ENCODE peak calls at places on chromosomes 5 and 9, in eight cellular contexts. V is neural progenitor cell, Q is fibroblast of lung, J is hepatocyte, H is GM20000, O is AG04449, A is body of pancreas, E is MCF 10A. W is an unnamed sample.

GRCh38 chr9:69443178-69443577 is 118.2 kb downstream of the ENTREP1 start:
- DNase-seq in Q (no peak), A (no peak), H (no peak), J (no peak), V (no peak), E (no peak), O (no peak), W (no peak)

GRCh38 chr5:78647411-78647818 is 1.2 kb downstream of the LHFPL2 start:
- DNase-seq in O (no peak), Q (peak; percentile 53), J (peak; percentile 45), V (peak; percentile 49), H (peak; percentile 53), E (peak; percentile 41), A (peak; percentile 20), W (no peak)

GRCh38 chr9:89021154-89021803 is 30.0 kb downstream of the S1PR3 start:
- DNase-seq in A (peak; percentile 25), E (peak; percentile 90), H (no peak), Q (peak; percentile 88), J (peak; percentile 58), O (peak; percentile 41), V (no peak), W (no peak)

GRCh38 chr5:9712506-9713285 is 82.5 kb upstream of the TAS2R1 start:
- DNase-seq in H (no peak), A (no peak), V (no peak), E (peak; percentile 53), O (peak; percentile 77), J (peak; percentile 63), Q (peak; percentile 78), W (no peak)

GRCh38 chr5:123813937-123814624 is 302.1 kb downstream of the CSNK1G3 start:
- DNase-seq in H (peak; percentile 4), V (no peak), Q (peak; percentile 53), E (peak; percentile 13), A (no peak), J (peak; percentile 64), O (peak; percentile 65), W (no peak)

GRCh38 chr9:109448223-109448622 is 49.9 kb downstream of the PTPN3 start:
- DNase-seq in E (no peak), H (no peak), J (no peak), O (no peak), V (no peak), A (no peak), Q (peak; percentile 32), W (no peak)

GRCh38 chr5:55600086-55600485 is 65.3 kb upstream of the PLPP1 start:
- DNase-seq in V (no peak), Q (no peak), E (no peak), J (no peak), O (no peak), H (no peak), A (no peak), W (no peak)

GRCh38 chr9:112784020-112784788 is 33.6 kb downstream of the SNX30 start:
- DNase-seq in E (no peak), A (peak; percentile 18), V (peak; percentile 66), J (peak; percentile 28), H (no peak), O (no peak), Q (peak; percentile 40), W (peak; percentile 19)

GRCh38 chr9:69964446-69964845 is 79.2 kb upstream of the MAMDC2 start:
- DNase-seq in O (no peak), A (no peak), E (no peak), H (no peak), V (no peak), Q (no peak), J (no peak), W (no peak)

GRCh38 chr9:75551866-75552265 is 338.6 kb upstream of the PCSK5 start:
- DNase-seq in H (no peak), V (no peak), Q (no peak), J (no peak), E (no peak), A (no peak), O (no peak), W (no peak)

GRCh38 chr5:103218164-103218563 is 40.4 kb upstream of the MACIR start:
- DNase-seq in H (no peak), J (peak; percentile 64), A (no peak), V (no peak), Q (peak; percentile 70), O (peak; percentile 69), E (peak; percentile 45), W (no peak)

GRCh38 chr9:127903557-127904475 is 4.4 kb upstream of the ST6GALNAC6 start:
- DNase-seq in J (peak; percentile 48), V (no peak), A (peak; percentile 62), O (no peak), H (peak; percentile 71), Q (no peak), E (no peak), W (peak; percentile 73)

GRCh38 chr9:111980398-111980797 is 83.8 kb downstream of the UGCG start:
- DNase-seq in V (no peak), J (no peak), O (no peak), Q (no peak), A (no peak), E (no peak), H (no peak), W (no peak)

GRCh38 chr5:119271758-119272730 is 83.8 kb upstream of the TNFAIP8 start:
- DNase-seq in V (no peak), O (no peak), H (no peak), A (no peak), E (no peak), J (no peak), Q (no peak), W (no peak)

GRCh38 chr5:110288766-110289165 is 437.7 kb downstream of the TMEM232 start:
- DNase-seq in V (no peak), H (no peak), E (peak; percentile 81), Q (peak; percentile 3), O (peak; percentile 92), J (peak; percentile 36), A (no peak), W (no peak)

GRCh38 chr5:95554331-95554646 is 488 bp downstream of the SKIC3 start:
- DNase-seq in A (no peak), J (no peak), E (no peak), H (no peak), V (no peak), Q (no peak), O (no peak), W (no peak)

GRCh38 chr5:78601622-78602314 is 46.8 kb downstream of the LHFPL2 start:
- DNase-seq in H (no peak), O (no peak), E (no peak), V (no peak), J (no peak), Q (peak; percentile 60), A (no peak), W (peak; percentile 28)

GRCh38 chr5:76592692-76593091 is 30.5 kb downstream of the F2RL2 start:
- DNase-seq in H (no peak), Q (no peak), O (no peak), J (no peak), A (no peak), E (no peak), V (no peak), W (no peak)

GRCh38 chr9:23493219-23493618 is 332.8 kb downstream of the ELAVL2 start:
- DNase-seq in E (no peak), V (no peak), A (no peak), H (no peak), Q (no peak), J (no peak), O (no peak), W (no peak)

GRCh38 chr9:129838707-129839259 is 3.5 kb downstream of the USP20 start:
- DNase-seq in Q (peak; percentile 47), O (peak; percentile 73), J (no peak), V (no peak), H (no peak), A (no peak), E (peak; percentile 55), W (no peak)

GRCh38 chr5:164002653-164003052 is 497.2 kb downstream of the MAT2B start:
- DNase-seq in Q (peak; percentile 33), V (no peak), H (no peak), O (no peak), J (no peak), A (no peak), E (peak; percentile 42), W (no peak)

GRCh38 chr5:74394924-74395880 is 245.3 kb downstream of the ENC1 start:
- DNase-seq in E (peak; percentile 86), J (peak; percentile 71), A (peak; percentile 31), O (no peak), Q (no peak), V (no peak), H (no peak), W (no peak)

GRCh38 chr5:81513468-81513867 is 119.5 kb upstream of the ACOT12 start:
- DNase-seq in E (no peak), H (no peak), J (no peak), A (no peak), O (no peak), Q (no peak), V (no peak), W (no peak)

GRCh38 chr9:117887383-117887782 is 183.2 kb downstream of the TLR4 start:
- DNase-seq in A (no peak), H (no peak), J (no peak), O (no peak), V (no peak), Q (no peak), E (peak; percentile 15), W (no peak)
- TF ChIP-seq CTCF in A (no peak), H (no peak), J (no peak), O (no peak), V (no peak), Q (no peak), E (no peak), W (no peak)

GRCh38 chr5:3362606-3362910 is 233.1 kb upstream of the IRX1 start:
- DNase-seq in H (no peak), A (no peak), Q (no peak), E (no peak), O (no peak), V (no peak), J (no peak), W (no peak)
- TF ChIP-seq CTCF in H (no peak), A (no peak), Q (no peak), E (no peak), O (no peak), V (no peak), J (no peak), W (no peak)

DNA sequence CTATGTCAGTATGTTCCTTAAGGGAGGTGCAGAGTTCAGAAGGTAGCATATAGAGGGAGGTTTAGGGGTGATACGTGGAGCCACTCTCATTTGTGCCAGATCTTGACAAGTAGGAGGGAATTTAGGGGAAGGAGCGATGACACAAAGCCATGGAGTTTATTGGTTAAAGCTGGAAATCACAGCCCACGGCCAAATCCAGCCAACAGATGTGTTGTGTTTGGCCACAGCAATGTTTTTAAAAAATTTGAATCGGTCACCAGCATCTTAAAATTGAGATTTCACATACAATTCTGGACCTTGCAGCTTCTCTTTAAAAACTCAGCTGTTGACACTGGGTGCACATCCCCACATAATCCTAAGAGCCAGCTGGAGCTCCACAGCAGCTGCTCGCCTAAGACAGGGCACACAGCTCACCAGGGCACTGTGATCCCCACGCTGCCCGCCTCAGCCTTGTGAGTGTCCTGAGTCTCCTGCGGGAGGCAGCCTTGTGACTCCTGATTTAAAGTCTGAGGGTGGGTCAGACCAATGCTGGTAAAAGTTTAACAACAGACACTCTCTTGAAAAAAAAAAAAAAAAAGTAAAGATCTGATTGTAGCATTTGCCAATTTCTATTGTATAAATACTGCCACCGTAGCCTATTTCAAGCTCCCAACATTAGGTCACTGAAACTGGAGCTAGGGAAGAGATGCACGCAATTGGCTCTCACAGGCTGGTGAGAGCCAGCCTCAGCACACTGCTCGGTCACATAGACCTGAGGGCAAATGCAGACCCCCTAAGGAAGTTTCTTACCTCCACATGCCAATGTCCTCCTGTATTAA is 124.9 kb downstream of the HSD17B3 start:
- DNase-seq in V (peak; percentile 52), H (no peak), J (peak; percentile 65), E (no peak), Q (peak; percentile 55), A (peak; percentile 43), O (no peak), W (peak; percentile 23)
- TF ChIP-seq CTCF in V (no peak), H (no peak), J (peak; percentile 28), E (no peak), Q (no peak), A (no peak), O (no peak), W (no peak)

GRCh38 chr9:123426406-123426805 is 70.4 kb downstream of the CRB2 start:
- DNase-seq in E (no peak), J (no peak), Q (no peak), O (no peak), V (no peak), H (peak; percentile 51), A (no peak), W (no peak)
- TF ChIP-seq CTCF in E (no peak), J (no peak), Q (no peak), O (no peak), V (no peak), H (no peak), A (no peak), W (no peak)

W was measured in nephron progenitor cell.